ENCODE peak calls at places on chromosomes 13 and 19, in seven cellular contexts. L is IMR-90, F is neuronal stem cell, K is trophoblast cell, Y is H1, T is mesenchymal stem cell, O is H9. H is an unnamed sample.

GRCh38 chr13:76016799-76017198 is 380.7 kb downstream of the LMO7 start:
- DNase-seq in L (peak), F (peak), K (peak), Y (no peak), T (no peak), O (peak), H (peak)

GRCh38 chr13:73325351-73326214 is 266.8 kb downstream of the KLF5 start:
- DNase-seq in L (peak), F (no peak), K (peak), Y (no peak), T (peak), O (no peak), H (no peak)

GRCh38 chr19:33624586-33625153 is 2.9 kb downstream of the CHST8 start:
- DNase-seq in L (no peak), F (no peak), K (no peak), Y (no peak), T (no peak), O (no peak), H (no peak)

GRCh38 chr13:22793598-22794134 is 387.1 kb upstream of the SGCG start:
- DNase-seq in L (no peak), F (no peak), K (peak), Y (no peak), T (no peak), O (no peak), H (peak)

GRCh38 chr13:33446821-33447481 is 161.4 kb upstream of the STARD13 start:
- DNase-seq in L (no peak), F (no peak), K (peak), Y (no peak), T (no peak), O (no peak), H (no peak)

GRCh38 chr13:95463516-95463915 is 89.0 kb upstream of the CLDN10 start:
- DNase-seq in L (no peak), F (no peak), K (no peak), Y (no peak), T (no peak), O (no peak), H (no peak)

GRCh38 chr19:8251025-8251472 is 41.9 kb downstream of the CERS4 start:
- DNase-seq in L (peak), F (no peak), K (no peak), Y (no peak), T (no peak), O (no peak), H (no peak)

GRCh38 chr13:23570099-23570926 is at the start of gene TNFRSF19:
- DNase-seq in L (peak), F (no peak), K (peak), Y (no peak), T (peak), O (no peak), H (peak)

GRCh38 chr19:46416077-46416709 is 2.8 kb upstream of the CCDC8 start:
- DNase-seq in L (peak), F (peak), K (peak), Y (no peak), T (peak), O (peak), H (peak)

GRCh38 chr13:110281736-110282135 is 25.2 kb downstream of the COL4A1 start:
- DNase-seq in L (no peak), F (no peak), K (peak), Y (no peak), T (no peak), O (no peak), H (no peak)

GRCh38 chr19:2699413-2700142 is 2.9 kb downstream of the GNG7 start:
- DNase-seq in L (no peak), F (no peak), K (no peak), Y (no peak), T (no peak), O (no peak), H (no peak)

GRCh38 chr13:73902847-73903246 is 231.4 kb downstream of the KLF12 start:
- DNase-seq in L (no peak), F (no peak), K (no peak), Y (no peak), T (no peak), O (no peak), H (no peak)

GRCh38 chr19:3548594-3548993 is 8.8 kb downstream of the MFSD12 start:
- DNase-seq in L (no peak), F (no peak), K (no peak), Y (no peak), T (no peak), O (no peak), H (no peak)

GRCh38 chr13:36211567-36211966 is 2.8 kb downstream of the SOHLH2 start:
- DNase-seq in L (no peak), F (no peak), K (no peak), Y (no peak), T (no peak), O (no peak), H (no peak)

GRCh38 chr19:39308531-39309304 is 11.9 kb downstream of the LRFN1 start:
- DNase-seq in L (no peak), F (no peak), K (no peak), Y (peak), T (no peak), O (peak), H (peak)

GRCh38 chr13:104594801-104595200 is 1528.6 kb upstream of the SLC10A2 start:
- DNase-seq in L (no peak), F (no peak), K (no peak), Y (no peak), T (no peak), O (no peak), H (no peak)

GRCh38 chr19:10290876-10291553 is 1.3 kb downstream of the ICAM5 start:
- DNase-seq in L (peak), F (no peak), K (peak), Y (no peak), T (peak), O (peak), H (peak)

GRCh38 chr13:56924401-56924800 is 216.3 kb upstream of the PRR20A start:
- DNase-seq in L (no peak), F (no peak), K (no peak), Y (no peak), T (no peak), O (no peak), H (no peak)

GRCh38 chr13:45296259-45296658 is 44.7 kb downstream of the TPT1 start:
- DNase-seq in L (peak), F (no peak), K (no peak), Y (no peak), T (no peak), O (no peak), H (no peak)

GRCh38 chr13:97889803-97890202 is 63.7 kb upstream of the IPO5 start:
- DNase-seq in L (no peak), F (no peak), K (no peak), Y (no peak), T (no peak), O (no peak), H (no peak)

GRCh38 chr13:28822161-28822560 is 2.0 kb downstream of the MTUS2 start:
- DNase-seq in L (no peak), F (no peak), K (no peak), Y (no peak), T (no peak), O (no peak), H (no peak)

GRCh38 chr19:50377517-50377916 is 1.3 kb downstream of the NR1H2 start:
- DNase-seq in L (no peak), F (no peak), K (no peak), Y (no peak), T (no peak), O (no peak), H (no peak)

GRCh38 chr13:109782066-109782822 is 4.1 kb downstream of the IRS2 start:
- DNase-seq in L (no peak), F (no peak), K (no peak), Y (no peak), T (no peak), O (no peak), H (no peak)

GRCh38 chr19:9881720-9882119 is 46.6 kb downstream of the PIN1 start:
- DNase-seq in L (no peak), F (no peak), K (no peak), Y (no peak), T (no peak), O (no peak), H (no peak)

GRCh38 chr13:111572956-111573355 is 252.5 kb downstream of the TEX29 start:
- DNase-seq in L (no peak), F (no peak), K (no peak), Y (no peak), T (no peak), O (no peak), H (no peak)

GRCh38 chr19:11041966-11042627 is 47.2 kb upstream of the LDLR start:
- DNase-seq in L (no peak), F (no peak), K (no peak), Y (no peak), T (no peak), O (no peak), H (no peak)

GRCh38 chr19:17966497-17967257 is at the start of gene KCNN1:
- DNase-seq in L (no peak), F (no peak), K (no peak), Y (no peak), T (no peak), O (no peak), H (no peak)

GRCh38 chr19:43524922-43525835 is 1.8 kb downstream of the ETHE1 start:
- DNase-seq in L (peak), F (no peak), K (peak), Y (no peak), T (peak), O (peak), H (peak)

GRCh38 chr19:39934584-39935233 is at the start of gene FCGBP:
- DNase-seq in L (no peak), F (no peak), K (no peak), Y (no peak), T (no peak), O (no peak), H (no peak)

GRCh38 chr19:13329766-13330165 is 176.5 kb downstream of the CACNA1A start:
- DNase-seq in L (peak), F (no peak), K (no peak), Y (no peak), T (no peak), O (no peak), H (peak)

GRCh38 chr13:26721251-26721939 is 39.2 kb downstream of the GPR12 start:
- DNase-seq in L (no peak), F (no peak), K (no peak), Y (no peak), T (no peak), O (no peak), H (no peak)

GRCh38 chr13:96661612-96662011 is 332.7 kb downstream of the OXGR1 start:
- DNase-seq in L (no peak), F (no peak), K (no peak), Y (no peak), T (no peak), O (no peak), H (no peak)

GRCh38 chr13:105721056-105721455 is 814.4 kb downstream of the EFNB2 start:
- DNase-seq in L (no peak), F (no peak), K (no peak), Y (no peak), T (peak), O (no peak), H (no peak)

GRCh38 chr13:63541336-63541735 is 2125.7 kb upstream of the PCDH20 start:
- DNase-seq in L (no peak), F (no peak), K (no peak), Y (no peak), T (no peak), O (no peak), H (peak)

GRCh38 chr13:63540042-63540441 is 2124.4 kb upstream of the PCDH20 start:
- DNase-seq in L (no peak), F (no peak), K (no peak), Y (no peak), T (no peak), O (no peak), H (no peak)

GRCh38 chr13:63542704-63543215 is 2127.1 kb upstream of the PCDH20 start:
- DNase-seq in L (no peak), F (no peak), K (peak), Y (no peak), T (no peak), O (no peak), H (peak)
- H3K4ac ChIP-seq in L (no peak), F (no peak), K (no peak), Y (no peak), T (no peak), O (no peak), H (no peak)

GRCh38 chr13:99376132-99376531 is 68.9 kb upstream of the GPR183 start:
- DNase-seq in L (no peak), F (no peak), K (peak), Y (no peak), T (no peak), O (no peak), H (no peak)

GRCh38 chr13:99375806-99376080 is 68.5 kb upstream of the GPR183 start:
- DNase-seq in L (no peak), F (no peak), K (no peak), Y (no peak), T (no peak), O (no peak), H (no peak)

GRCh38 chr13:99374994-99375805 is 68.0 kb upstream of the GPR183 start:
- DNase-seq in L (no peak), F (no peak), K (peak), Y (no peak), T (no peak), O (no peak), H (no peak)

GRCh38 chr13:99373436-99373835 is 66.2 kb upstream of the GPR183 start:
- DNase-seq in L (no peak), F (no peak), K (no peak), Y (no peak), T (no peak), O (no peak), H (no peak)

GRCh38 chr13:99374169-99374991 is 67.2 kb upstream of the GPR183 start:
- DNase-seq in L (no peak), F (no peak), K (no peak), Y (no peak), T (no peak), O (no peak), H (no peak)
- H2AK5ac ChIP-seq in L (no peak), F (no peak), K (no peak), Y (no peak), T (no peak), O (no peak), H (no peak)

DNA sequence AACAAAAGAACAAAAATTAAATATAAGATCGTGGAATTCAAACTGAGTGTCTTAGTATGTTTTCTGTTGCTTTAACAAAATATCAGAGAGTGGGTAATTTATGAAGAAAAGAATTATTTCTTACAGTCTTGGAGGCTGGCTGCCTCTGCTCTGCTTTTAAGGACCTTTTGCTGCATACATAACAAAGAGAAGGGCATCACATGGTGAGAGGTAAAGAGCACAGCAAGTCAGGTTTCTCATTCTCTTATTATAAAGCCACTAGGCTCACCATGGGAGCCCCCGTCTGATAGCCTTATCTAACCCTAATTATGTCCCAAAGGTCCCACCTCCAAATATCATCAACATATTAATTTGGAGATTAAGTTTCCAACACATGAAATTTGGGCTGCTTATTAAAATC is 231.3 kb downstream of the SLITRK6 start:
- DNase-seq in L (no peak), F (no peak), K (no peak), Y (no peak), T (no peak), O (no peak), H (peak)
- H3K4ac ChIP-seq in L (no peak), F (no peak), K (no peak), Y (no peak), T (no peak), O (no peak), H (no peak)

GRCh38 chr19:12042893-12043292 is 7.4 kb upstream of the ZNF433 start:
- DNase-seq in L (no peak), F (no peak), K (peak), Y (no peak), T (no peak), O (no peak), H (no peak)
- H2AK5ac ChIP-seq in L (no peak), F (no peak), K (no peak), Y (no peak), T (no peak), O (no peak), H (no peak)

DNA sequence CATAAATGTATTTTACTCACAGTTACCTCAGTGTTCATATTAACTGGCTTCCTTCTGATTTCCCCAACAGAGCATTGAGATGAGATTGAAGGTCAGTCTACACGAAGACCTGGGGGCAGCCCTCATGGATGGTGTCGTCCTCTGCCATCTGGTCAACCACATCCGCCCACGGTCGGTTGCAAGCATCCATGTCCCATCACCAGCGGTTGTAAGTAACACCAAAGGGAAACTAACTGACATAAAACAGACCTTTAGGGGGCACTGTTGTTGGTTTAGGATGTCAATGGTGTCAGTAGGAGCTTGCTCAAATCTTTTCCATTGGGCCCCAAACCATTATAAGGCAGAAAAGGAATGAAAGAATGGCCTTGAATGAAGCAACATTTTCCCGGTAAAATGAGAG is 68.2 kb downstream of the ESD start:
- DNase-seq in L (no peak), F (no peak), K (peak), Y (no peak), T (peak), O (no peak), H (peak)
- H3K4ac ChIP-seq in L (no peak), F (no peak), K (no peak), Y (no peak), T (no peak), O (no peak), H (no peak)

GRCh38 chr19:15782211-15782610 is 5.2 kb upstream of the OR10H5 start:
- DNase-seq in L (no peak), F (no peak), K (no peak), Y (no peak), T (no peak), O (no peak), H (no peak)
- H2AK5ac ChIP-seq in L (no peak), F (no peak), K (no peak), Y (no peak), T (no peak), O (no peak), H (no peak)

GRCh38 chr19:41554902-41555301 is 21.1 kb upstream of the CEACAM21 start:
- DNase-seq in L (no peak), F (no peak), K (no peak), Y (no peak), T (peak), O (no peak), H (no peak)
- H3K4ac ChIP-seq in L (no peak), F (no peak), K (no peak), Y (no peak), T (no peak), O (no peak), H (no peak)

GRCh38 chr13:31970237-31970930 is 61.2 kb upstream of the FRY start:
- DNase-seq in L (peak), F (no peak), K (no peak), Y (no peak), T (peak), O (no peak), H (no peak)
- H2AK5ac ChIP-seq in L (no peak), F (no peak), K (no peak), Y (no peak), T (no peak), O (no peak), H (no peak)

GRCh38 chr19:28074773-28075172 is 1138.2 kb downstream of the UQCRFS1 start:
- DNase-seq in L (no peak), F (no peak), K (no peak), Y (no peak), T (no peak), O (no peak), H (peak)

GRCh38 chr19:28076628-28077027 is 1136.3 kb downstream of the UQCRFS1 start:
- DNase-seq in L (no peak), F (no peak), K (no peak), Y (no peak), T (no peak), O (no peak), H (no peak)

DNA sequence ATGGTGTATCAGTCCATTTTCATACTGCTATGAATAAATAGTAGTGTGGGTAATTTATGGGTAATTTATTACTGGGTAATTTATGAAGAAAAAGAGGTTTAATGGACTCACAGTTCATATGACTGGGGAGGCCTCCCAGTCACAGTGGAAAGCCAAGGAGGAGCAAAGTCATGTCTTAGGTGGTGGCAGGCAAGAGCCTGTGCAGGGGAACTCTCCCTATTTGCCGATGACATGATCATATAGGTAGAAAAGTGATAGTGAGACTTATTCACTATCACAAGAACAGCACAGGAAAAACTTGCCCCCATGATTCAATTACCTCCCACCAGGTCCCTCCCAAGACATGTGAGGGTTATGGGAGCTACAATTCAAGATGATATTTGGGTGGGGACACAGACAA is 1137.7 kb downstream of the UQCRFS1 start:
- DNase-seq in L (no peak), F (no peak), K (no peak), Y (no peak), T (no peak), O (no peak), H (no peak)
- H3K4ac ChIP-seq in L (no peak), F (no peak), K (no peak), Y (no peak), T (no peak), O (no peak), H (no peak)